ENCODE peak calls at places on chromosome 19, in five cellular contexts. W is AG04450, M is AG10803, L is NCI-H446, A is smooth muscle cell of the brain vasculature. I is an unnamed sample.

GRCh38 chr19:1942078-1942933 is 1.3 kb downstream of the CSNK1G2 start:
- DNase-seq in W (no peak), A (no peak), L (no peak), M (peak), I (peak)

GRCh38 chr19:40642062-40642706 is 41.0 kb downstream of the LTBP4 start:
- DNase-seq in L (no peak), W (no peak), A (no peak), M (no peak), I (no peak)

GRCh38 chr19:37654525-37654832 is 786 bp downstream of the ZFP30 start:
- DNase-seq in L (no peak), W (no peak), M (peak), A (no peak), I (peak)

GRCh38 chr19:8389891-8390616 is at the start of gene RAB11B:
- DNase-seq in L (peak), A (peak), W (peak), M (peak), I (peak)

GRCh38 chr19:55451163-55451521 is 8.0 kb upstream of the SHISA7 start:
- DNase-seq in M (no peak), W (no peak), L (no peak), A (no peak), I (no peak)

GRCh38 chr19:11054200-11054599 is 35.1 kb upstream of the LDLR start:
- DNase-seq in W (no peak), M (no peak), L (no peak), A (no peak), I (no peak)

GRCh38 chr19:369256-369655 is 24.7 kb upstream of the MIER2 start:
- DNase-seq in A (no peak), M (no peak), L (no peak), W (no peak), I (peak)

GRCh38 chr19:39160523-39160861 is 34.9 kb downstream of the PAK4 start:
- DNase-seq in L (no peak), M (peak), A (no peak), W (peak), I (no peak)

GRCh38 chr19:2171349-2172145 is 7.8 kb downstream of the DOT1L start:
- DNase-seq in L (no peak), W (no peak), A (no peak), M (no peak), I (peak)

GRCh38 chr19:41930926-41931592 is 2.8 kb upstream of the ERFL start:
- DNase-seq in L (no peak), M (no peak), A (no peak), W (no peak), I (no peak)

GRCh38 chr19:40567750-40568494 is 8.8 kb upstream of the SHKBP1 start:
- DNase-seq in A (no peak), L (no peak), M (no peak), W (no peak), I (no peak)

GRCh38 chr19:1263198-1263597 is 5.9 kb upstream of the CIRBP start:
- DNase-seq in W (no peak), A (no peak), M (no peak), L (no peak), I (no peak)

GRCh38 chr19:6654347-6655310 is 15.3 kb downstream of the TNFSF14 start:
- DNase-seq in M (no peak), A (no peak), L (no peak), W (no peak), I (no peak)

GRCh38 chr19:35908977-35909683 is 1.0 kb upstream of the TYROBP start:
- DNase-seq in A (no peak), M (no peak), L (no peak), W (no peak), I (no peak)

GRCh38 chr19:17170538-17171297 is 44.4 kb upstream of the USE1 start:
- DNase-seq in L (no peak), M (no peak), A (no peak), W (no peak), I (no peak)

GRCh38 chr19:49224856-49225255 is 67.3 kb downstream of the TRPM4 start:
- DNase-seq in W (no peak), M (peak), L (peak), A (peak), I (peak)

GRCh38 chr19:51689751-51690358 is 3.3 kb upstream of the SPACA6 start:
- DNase-seq in A (no peak), W (no peak), L (peak), M (peak), I (peak)

GRCh38 chr19:23872282-23872919 is 42.3 kb upstream of the ZNF726 start:
- DNase-seq in W (no peak), M (no peak), A (no peak), L (no peak), I (no peak)

GRCh38 chr19:3538258-3538929 is 580 bp upstream of the TEKTIP1 start:
- DNase-seq in W (no peak), L (no peak), A (no peak), M (no peak), I (no peak)

GRCh38 chr19:44867578-44867977 is 21.5 kb downstream of the NECTIN2 start:
- DNase-seq in L (no peak), W (no peak), M (no peak), A (no peak), I (no peak)

GRCh38 chr19:53624776-53625540 is 6.8 kb upstream of the DPRX start:
- DNase-seq in M (no peak), W (no peak), L (no peak), A (no peak), I (peak)

GRCh38 chr19:35281303-35281702 is 1.0 kb upstream of the HAMP start:
- DNase-seq in L (no peak), A (no peak), W (no peak), M (no peak), I (no peak)

GRCh38 chr19:1132625-1133383 is 29.0 kb downstream of the GPX4 start:
- DNase-seq in W (no peak), L (no peak), M (no peak), A (no peak), I (no peak)

GRCh38 chr19:54462713-54463530 is 656 bp downstream of the LENG9 start:
- DNase-seq in W (no peak), M (peak), L (peak), A (no peak), I (peak)

GRCh38 chr19:1634938-1635243 is 17.5 kb downstream of the TCF3 start:
- DNase-seq in L (no peak), M (no peak), W (no peak), A (no peak), I (no peak)

GRCh38 chr19:1811472-1811894 is 593 bp downstream of the ATP8B3 start:
- DNase-seq in W (no peak), M (peak), A (no peak), L (no peak), I (peak)

I was measured in islet precursor cell.